ENCODE peak calls at places on chromosomes 12 and 14, in four cellular contexts. O is HepG2, D is GM12878, Z is K562. A is an unnamed sample.

GRCh38 chr14:68884031-68885030 is 91.5 kb upstream of the ZFP36L1 start:
- DNase-seq in O (peak), D (no peak), Z (no peak), A (peak)

GRCh38 chr12:120529641-120530314 is 820 bp upstream of the COQ5 start:
- DNase-seq in O (peak), D (no peak), Z (no peak), A (peak)

GRCh38 chr12:75260316-75260715 is 50.7 kb upstream of the KCNC2 start:
- DNase-seq in O (no peak), D (no peak), Z (no peak), A (no peak)

GRCh38 chr12:7716391-7716790 is 5.2 kb downstream of the DPPA3 start:
- DNase-seq in O (peak), D (no peak), Z (peak), A (peak)

GRCh38 chr12:109934026-109934425 is 34.0 kb downstream of the TCHP start:
- DNase-seq in O (no peak), D (no peak), Z (no peak), A (peak)

GRCh38 chr14:73777420-73777819 is 63.2 kb upstream of the PNMA1 start:
- DNase-seq in O (no peak), D (no peak), Z (no peak), A (no peak)

GRCh38 chr12:27006797-27007467 is 7.3 kb downstream of the TM7SF3 start:
- DNase-seq in O (no peak), D (no peak), Z (no peak), A (no peak)

GRCh38 chr14:85607571-85608219 is 77.8 kb downstream of the FLRT2 start:
- DNase-seq in O (no peak), D (no peak), Z (no peak), A (no peak)

GRCh38 chr12:7374423-7375144 is 69.4 kb downstream of the CD163L1 start:
- DNase-seq in O (peak), D (no peak), Z (peak), A (peak)

GRCh38 chr14:67457782-67458181 is 30.7 kb downstream of the TMEM229B start:
- DNase-seq in O (no peak), D (no peak), Z (no peak), A (no peak)

GRCh38 chr14:106845286-106846087 is 1319.1 kb downstream of the TMEM121 start:
- DNase-seq in O (peak), D (peak), Z (no peak), A (peak)

GRCh38 chr12:66087365-66087943 is 43.1 kb downstream of the LLPH start:
- DNase-seq in O (peak), D (no peak), Z (peak), A (peak)

GRCh38 chr12:109706747-109707469 is 6.7 kb upstream of the FAM222A start:
- DNase-seq in O (peak), D (no peak), Z (no peak), A (no peak)

GRCh38 chr14:96263347-96264199 is 7.6 kb downstream of the BDKRB1 start:
- DNase-seq in O (no peak), D (no peak), Z (no peak), A (no peak)

GRCh38 chr12:131052891-131053290 is 99.2 kb downstream of the ADGRD1 start:
- DNase-seq in O (no peak), D (no peak), Z (no peak), A (no peak)

DNA sequence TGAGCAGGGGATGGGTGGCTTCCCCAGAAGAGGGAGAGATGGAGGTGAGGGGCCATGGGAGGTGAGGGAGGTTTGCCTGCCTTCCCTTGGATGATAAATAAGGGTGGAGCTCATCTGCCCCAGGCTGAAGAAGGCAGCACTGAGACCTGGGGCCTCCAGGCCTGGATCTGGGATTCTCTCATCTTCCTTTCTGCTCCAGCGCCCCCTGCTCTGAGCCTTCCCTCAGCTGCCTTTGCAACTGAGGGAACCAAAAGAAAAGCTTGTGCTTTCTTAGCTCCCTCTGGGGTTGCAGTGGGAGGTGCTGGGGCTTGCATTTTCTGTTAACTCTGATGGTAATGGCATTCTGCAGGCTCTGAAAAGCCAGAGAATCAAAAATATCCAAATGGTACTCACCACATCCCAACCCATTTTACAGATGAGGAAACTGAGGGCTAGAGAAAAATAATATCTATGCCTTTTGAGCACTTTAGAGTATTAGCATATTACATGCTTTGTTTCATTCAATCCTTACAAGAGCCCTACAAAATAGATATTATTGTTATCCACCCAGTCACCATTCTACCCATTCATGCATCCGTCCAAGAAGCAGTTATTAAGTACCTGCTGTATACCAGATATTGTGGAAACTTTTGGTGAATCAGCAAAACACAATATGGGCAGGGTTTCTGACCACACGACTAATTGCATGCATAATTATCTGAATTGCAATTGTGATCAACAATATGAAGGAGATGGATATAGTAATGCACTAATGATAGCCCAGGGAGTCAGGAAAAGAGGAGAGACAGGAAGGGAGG is 102.2 kb downstream of the WSCD2 start:
- DNase-seq in O (no peak), D (no peak), Z (no peak), A (no peak)
- TF ChIP-seq POLR2AphosphoS2 in O (no peak), D (no peak), Z (no peak), A (no peak)

GRCh38 chr12:90229771-90230170 is 521.1 kb upstream of the ATP2B1 start:
- DNase-seq in O (no peak), D (no peak), Z (no peak), A (no peak)
- TF ChIP-seq POLR2AphosphoS2 in O (no peak), D (no peak), Z (no peak), A (no peak)

GRCh38 chr14:75979071-75979571 is 2.7 kb downstream of the TGFB3 start:
- DNase-seq in O (no peak), D (no peak), Z (peak), A (peak)
- TF ChIP-seq POLR2AphosphoS2 in O (no peak), D (no peak), Z (no peak), A (no peak)

DNA sequence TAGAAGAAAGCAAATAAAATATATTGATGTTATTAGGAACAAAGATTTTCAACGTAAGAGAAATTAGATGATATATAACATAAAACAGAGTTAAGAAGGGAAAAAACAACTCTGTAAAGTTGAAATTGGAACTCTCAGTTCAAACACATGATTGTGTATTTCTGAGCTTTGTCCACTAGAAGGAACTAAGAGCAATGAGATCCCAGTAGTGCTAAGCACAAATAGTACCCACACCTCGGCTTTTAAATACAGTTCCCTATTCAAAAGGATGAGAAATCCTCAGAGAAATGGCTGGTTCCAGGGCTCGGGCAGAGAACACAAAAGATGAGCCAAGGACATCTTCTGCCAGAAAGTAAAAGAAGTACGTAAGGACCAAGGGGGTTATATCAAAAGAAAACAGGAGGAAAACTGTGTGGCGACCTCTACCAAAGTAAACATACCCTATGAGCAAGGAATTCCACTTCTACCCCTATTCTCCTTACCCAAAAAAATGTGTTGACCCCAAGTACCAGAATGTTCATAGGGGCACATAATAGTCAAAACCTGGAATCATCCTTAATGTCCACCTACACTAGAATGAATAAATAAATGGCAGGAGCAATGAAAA is 96.6 kb downstream of the SPTSSA start:
- DNase-seq in O (peak), D (no peak), Z (no peak), A (peak)
- TF ChIP-seq POLR2AphosphoS2 in O (no peak), D (no peak), Z (no peak), A (no peak)

GRCh38 chr12:67426067-67426466 is 156.9 kb downstream of the CAND1 start:
- DNase-seq in O (no peak), D (no peak), Z (no peak), A (no peak)

GRCh38 chr12:67422081-67422480 is 152.9 kb downstream of the CAND1 start:
- DNase-seq in O (no peak), D (no peak), Z (no peak), A (no peak)

GRCh38 chr12:67425394-67425793 is 156.2 kb downstream of the CAND1 start:
- DNase-seq in O (no peak), D (no peak), Z (no peak), A (no peak)

GRCh38 chr12:67427336-67427735 is 158.2 kb downstream of the CAND1 start:
- DNase-seq in O (no peak), D (no peak), Z (no peak), A (no peak)

DNA sequence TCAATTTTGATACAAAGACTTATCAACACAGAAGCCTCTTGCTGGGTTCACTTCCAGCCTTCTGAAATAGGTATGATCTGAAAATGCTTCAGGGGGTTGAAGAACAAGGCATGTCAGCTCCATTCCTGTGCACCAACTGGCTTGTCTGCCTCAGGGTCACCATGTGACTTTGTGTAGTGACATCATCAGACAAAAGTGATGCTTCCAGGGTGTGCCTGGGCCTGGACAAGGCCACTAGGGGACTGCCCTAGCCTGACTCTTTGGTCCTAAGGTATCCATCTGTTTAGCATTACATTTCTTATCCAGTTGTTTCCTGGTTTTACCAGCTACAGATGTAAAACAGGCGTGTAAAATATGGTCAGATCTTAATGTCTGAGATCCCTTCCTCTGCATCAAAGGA is 155.6 kb downstream of the CAND1 start:
- DNase-seq in O (no peak), D (no peak), Z (no peak), A (peak)
- TF ChIP-seq POLR2AphosphoS2 in O (no peak), D (no peak), Z (no peak), A (no peak)

GRCh38 chr14:103889313-103890051 is 38.8 kb upstream of the TDRD9 start:
- DNase-seq in O (peak), D (no peak), Z (peak), A (no peak)

GRCh38 chr14:103892247-103892646 is 36.0 kb upstream of the TDRD9 start:
- DNase-seq in O (no peak), D (no peak), Z (no peak), A (no peak)

GRCh38 chr14:103891667-103892215 is 36.5 kb upstream of the TDRD9 start:
- DNase-seq in O (no peak), D (no peak), Z (no peak), A (no peak)

GRCh38 chr14:103890052-103890371 is 38.2 kb upstream of the TDRD9 start:
- DNase-seq in O (no peak), D (no peak), Z (no peak), A (no peak)

GRCh38 chr14:103890836-103891666 is 37.2 kb upstream of the TDRD9 start:
- DNase-seq in O (peak), D (no peak), Z (no peak), A (no peak)
- TF ChIP-seq POLR2AphosphoS2 in O (no peak), D (no peak), Z (no peak), A (no peak)

A was measured in A549.